ENCODE peak calls at places on chromosome 4, in four cellular contexts. K is adipocyte; O is CD4-positive, CD25-positive, alpha-beta regulatory T cell; G is mucosa of descending colon. Y is an unnamed sample.

GRCh38 chr4:168475745-168476144 is 4.5 kb downstream of the DDX60L start:
- DNase-seq in K (no peak), O (no peak), G (no peak), Y (no peak)

GRCh38 chr4:165921546-165921945 is 48.5 kb downstream of the TLL1 start:
- DNase-seq in K (no peak), O (no peak), G (no peak), Y (no peak)

GRCh38 chr4:141686146-141686775 is 49.9 kb downstream of the IL15 start:
- DNase-seq in K (no peak), O (no peak), G (no peak), Y (no peak)

GRCh38 chr4:99885063-99885664 is 9.1 kb downstream of the LAMTOR3 start:
- DNase-seq in K (peak), O (peak), G (peak), Y (no peak)

GRCh38 chr4:158760866-158761265 is 8.0 kb upstream of the FNIP2 start:
- DNase-seq in K (no peak), O (no peak), G (no peak), Y (no peak)

GRCh38 chr4:140059159-140059558 is 94.8 kb downstream of the MAML3 start:
- DNase-seq in K (no peak), O (no peak), G (no peak), Y (no peak)

GRCh38 chr4:29051381-29051965 is 1668.7 kb upstream of the PCDH7 start:
- DNase-seq in K (peak), O (no peak), G (no peak), Y (no peak)

GRCh38 chr4:60378010-60378409 is 822.1 kb upstream of the ADGRL3 start:
- DNase-seq in K (no peak), O (no peak), G (no peak), Y (no peak)

GRCh38 chr4:112312610-112313239 is 15.6 kb downstream of the ALPK1 start:
- DNase-seq in K (no peak), O (no peak), G (no peak), Y (no peak)

GRCh38 chr4:15339732-15340131 is 88.1 kb upstream of the C1QTNF7 start:
- DNase-seq in K (peak), O (no peak), G (no peak), Y (no peak)

GRCh38 chr4:53346920-53347852 is 18.7 kb downstream of the SCFD2 start:
- DNase-seq in K (peak), O (no peak), G (no peak), Y (no peak)

GRCh38 chr4:83285022-83285387 is 407 bp upstream of the COQ2 start:
- DNase-seq in K (peak), O (peak), G (peak), Y (no peak)

GRCh38 chr4:16226816-16227461 is 668 bp upstream of the TAPT1 start:
- DNase-seq in K (peak), O (peak), G (peak), Y (peak)

GRCh38 chr4:148770848-148771247 is 328.6 kb upstream of the NR3C2 start:
- DNase-seq in K (no peak), O (no peak), G (no peak), Y (no peak)

GRCh38 chr4:19532120-19532848 is 719.4 kb upstream of the SLIT2 start:
- DNase-seq in K (peak), O (no peak), G (no peak), Y (no peak)

GRCh38 chr4:10622728-10623127 is 61.8 kb downstream of the CLNK start:
- DNase-seq in K (no peak), O (no peak), G (peak), Y (no peak)

GRCh38 chr4:189206953-189207352 is 733.7 kb upstream of the FRG1 start:
- DNase-seq in K (no peak), O (no peak), G (no peak), Y (no peak)

GRCh38 chr4:174037631-174038030 is 245.8 kb downstream of the FBXO8 start:
- DNase-seq in K (no peak), O (no peak), G (no peak), Y (no peak)

GRCh38 chr4:3322059-3322550 is 29.3 kb downstream of the RGS12 start:
- DNase-seq in K (no peak), O (no peak), G (no peak), Y (no peak)

GRCh38 chr4:7647932-7648812 is 213.4 kb upstream of the PSAPL1 start:
- DNase-seq in K (no peak), O (no peak), G (no peak), Y (peak)

GRCh38 chr4:151022586-151022985 is 7.5 kb upstream of the LRBA start:
- DNase-seq in K (no peak), O (no peak), G (no peak), Y (no peak)

GRCh38 chr4:13656569-13656988 is 29.1 kb upstream of the BOD1L1 start:
- DNase-seq in K (peak), O (peak), G (peak), Y (peak)

GRCh38 chr4:78775278-78776030 is 696 bp upstream of the BMP2K start:
- DNase-seq in K (peak), O (peak), G (peak), Y (peak)

GRCh38 chr4:2867758-2868491 is 24.3 kb downstream of the ADD1 start:
- DNase-seq in K (peak), O (no peak), G (no peak), Y (no peak)

GRCh38 chr4:58191086-58191485 is 1080.9 kb upstream of the IGFBP7 start:
- DNase-seq in K (no peak), O (no peak), G (no peak), Y (no peak)

GRCh38 chr4:20015825-20016224 is 235.9 kb upstream of the SLIT2 start:
- DNase-seq in K (no peak), O (no peak), G (no peak), Y (no peak)

GRCh38 chr4:113293043-113293560 is 243.6 kb downstream of the ANK2 start:
- DNase-seq in K (peak), O (no peak), G (no peak), Y (no peak)

GRCh38 chr4:110754726-110755125 is 131.8 kb upstream of the PITX2 start:
- DNase-seq in K (no peak), O (no peak), G (no peak), Y (no peak)

GRCh38 chr4:119165767-119166166 is 30.1 kb downstream of the MYOZ2 start:
- DNase-seq in K (no peak), O (no peak), G (no peak), Y (no peak)

GRCh38 chr4:8582436-8582835 is 2.2 kb downstream of the GPR78 start:
- DNase-seq in K (no peak), O (no peak), G (no peak), Y (no peak)

GRCh38 chr4:8355306-8355705 is 85.2 kb downstream of the ACOX3 start:
- DNase-seq in K (peak), O (no peak), G (no peak), Y (no peak)

GRCh38 chr4:56937262-56937661 is 29.6 kb downstream of the REST start:
- DNase-seq in K (peak), O (no peak), G (no peak), Y (no peak)

GRCh38 chr4:76053730-76054129 is 17.9 kb upstream of the CXCL11 start:
- DNase-seq in K (no peak), O (no peak), G (no peak), Y (no peak)

GRCh38 chr4:124334119-124334518 is 378.4 kb downstream of the ANKRD50 start:
- DNase-seq in K (peak), O (no peak), G (peak), Y (no peak)

GRCh38 chr4:104966349-104967033 is 180.2 kb upstream of the TET2 start:
- DNase-seq in K (peak), O (no peak), G (peak), Y (no peak)

GRCh38 chr4:104971458-104971857 is 175.2 kb upstream of the TET2 start:
- DNase-seq in K (no peak), O (no peak), G (no peak), Y (no peak)

GRCh38 chr4:104964387-104965175 is 182.1 kb upstream of the TET2 start:
- DNase-seq in K (no peak), O (no peak), G (no peak), Y (no peak)

GRCh38 chr4:104969394-104970066 is 177.1 kb upstream of the TET2 start:
- DNase-seq in K (no peak), O (no peak), G (no peak), Y (no peak)

DNA sequence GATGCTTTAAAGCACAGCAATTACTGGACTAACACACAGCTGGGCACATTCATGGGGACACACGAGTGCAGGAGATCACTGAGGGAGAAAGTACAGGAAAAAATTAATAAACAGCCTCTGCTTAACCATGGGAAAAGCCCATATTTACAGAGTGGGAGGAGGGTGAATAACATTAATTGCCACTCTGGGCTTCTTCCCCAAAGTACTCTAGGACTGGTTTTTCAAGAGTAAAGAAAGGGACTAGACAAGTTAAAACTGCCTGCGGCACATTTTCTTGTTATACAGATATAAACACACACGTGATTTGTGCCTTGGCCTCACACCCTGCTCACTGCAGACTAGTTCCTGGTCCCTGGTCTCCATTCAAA is 179.7 kb upstream of the TET2 start:
- DNase-seq in K (no peak), O (no peak), G (peak), Y (no peak)
- H3K4me3 ChIP-seq in K (no peak), O (peak), G (no peak), Y (no peak)

GRCh38 chr4:5052424-5052702 is 1.1 kb downstream of the STK32B start:
- DNase-seq in K (no peak), O (no peak), G (no peak), Y (no peak)
- H3K4me3 ChIP-seq in K (peak), O (no peak), G (no peak), Y (no peak)

DNA sequence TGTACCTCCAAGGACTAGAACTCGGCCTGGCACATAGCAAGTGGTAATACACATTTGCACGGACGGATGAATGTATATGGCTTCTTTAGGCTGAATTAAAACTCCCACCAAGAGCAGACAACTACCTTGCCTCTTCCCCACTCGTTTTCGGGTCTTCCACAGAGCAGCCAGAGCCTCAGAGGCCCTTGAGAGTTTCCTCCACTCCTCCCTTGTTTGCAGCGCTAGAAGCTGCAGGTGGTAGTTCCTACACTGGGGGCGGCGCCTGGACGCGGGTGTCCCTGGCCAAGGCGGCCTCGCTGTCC is 10.2 kb upstream of the INTU start:
- DNase-seq in K (no peak), O (no peak), G (no peak), Y (no peak)
- H3K4me3 ChIP-seq in K (peak), O (no peak), G (no peak), Y (no peak)

DNA sequence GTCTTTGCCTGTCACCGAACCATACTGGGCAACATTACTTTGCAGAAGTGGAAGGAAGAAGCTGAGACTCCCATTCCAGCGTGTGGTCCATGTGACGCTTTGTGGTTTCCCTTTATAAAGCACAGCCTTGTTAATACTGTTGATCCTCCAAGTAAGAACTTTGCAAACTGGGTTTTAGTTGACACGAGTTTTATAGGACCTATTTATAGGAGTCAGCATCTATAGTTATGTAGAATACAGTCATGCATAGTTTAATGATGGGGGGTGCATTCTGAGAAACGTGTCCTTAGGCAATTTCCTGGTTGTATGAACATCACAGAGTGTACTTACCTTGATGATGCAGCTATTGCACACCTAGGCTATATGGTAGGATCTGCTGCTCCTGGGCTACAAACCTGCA is 1879.4 kb upstream of the TENM3 start:
- DNase-seq in K (no peak), O (no peak), G (no peak), Y (no peak)
- H3K4me3 ChIP-seq in K (no peak), O (no peak), G (no peak), Y (no peak)

DNA sequence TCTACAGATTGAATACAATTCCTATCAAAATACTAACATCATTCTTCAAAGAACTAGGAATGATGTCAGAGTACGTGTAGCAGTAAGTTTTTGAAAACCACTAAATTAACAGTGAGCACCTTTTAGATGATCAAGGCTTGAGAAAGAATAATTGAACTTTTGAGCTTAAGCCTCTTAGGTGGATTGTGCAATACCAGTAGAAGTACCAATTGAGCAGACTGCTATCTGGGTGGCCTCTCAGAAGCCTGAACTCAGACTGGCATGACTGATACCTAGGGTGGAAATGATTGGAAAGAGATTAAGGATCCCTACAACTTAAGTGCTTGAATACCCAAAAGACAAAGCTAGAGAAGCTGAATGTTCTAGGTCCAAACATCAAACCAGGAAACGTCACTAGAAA is 200.3 kb upstream of the GALNTL6 start:
- DNase-seq in K (no peak), O (no peak), G (no peak), Y (no peak)
- H3K4me3 ChIP-seq in K (no peak), O (no peak), G (no peak), Y (no peak)

GRCh38 chr4:1111259-1111809 is 2.0 kb downstream of the RNF212 start:
- DNase-seq in K (no peak), O (no peak), G (no peak), Y (no peak)

GRCh38 chr4:1112821-1113182 is 562 bp downstream of the RNF212 start:
- DNase-seq in K (no peak), O (no peak), G (no peak), Y (no peak)

GRCh38 chr4:1115528-1116293 is 2.3 kb upstream of the RNF212 start:
- DNase-seq in K (no peak), O (no peak), G (no peak), Y (no peak)

GRCh38 chr4:1112174-1112820 is 1.1 kb downstream of the RNF212 start:
- DNase-seq in K (no peak), O (no peak), G (no peak), Y (no peak)

GRCh38 chr4:1113311-1114009 is at the start of gene RNF212:
- DNase-seq in K (no peak), O (peak), G (peak), Y (no peak)
- H3K4me3 ChIP-seq in K (peak), O (no peak), G (no peak), Y (no peak)

DNA sequence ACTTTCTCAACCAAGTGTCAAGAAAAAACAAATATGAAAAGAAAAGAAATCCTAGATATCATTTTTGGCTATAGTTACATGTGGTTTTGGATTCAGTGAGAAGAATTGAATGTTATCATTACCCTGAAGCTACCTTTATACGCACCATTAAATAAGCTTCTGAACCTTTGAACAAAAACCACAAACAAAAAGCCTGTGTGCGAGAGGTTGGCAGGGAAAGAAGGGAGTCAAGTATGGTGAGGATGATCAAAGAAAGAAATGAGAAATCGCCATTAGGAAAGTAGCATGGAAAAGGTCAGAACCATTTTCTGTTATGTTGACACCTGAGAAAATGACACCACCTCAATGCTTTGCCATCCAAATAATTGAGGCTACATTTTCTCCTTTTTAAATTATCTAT is 1.2 kb upstream of the SLC7A11 start:
- DNase-seq in K (no peak), O (no peak), G (no peak), Y (no peak)
- H3K4me3 ChIP-seq in K (no peak), O (no peak), G (no peak), Y (no peak)

Y was measured in right lobe of liver.